ENCODE peak calls at places on chromosome 5, in eight cellular contexts. V, J, X, Q, B, Y, S and E are unnamed samples. For H3K4me1, the result is how much of the 10 kb centered on the place peaks cover.

GRCh38 chr5:1443991-1444360 is 1.3 kb downstream of the SLC6A3 start:
- DNase-seq in B (no peak), X (no peak), Y (no peak), Q (no peak), J (no peak), S (no peak), V (no peak), E (no peak)

GRCh38 chr5:125137535-125137934 is 391.1 kb upstream of the ZNF608 start:
- DNase-seq in S (no peak), Y (no peak), V (no peak), J (no peak), B (no peak), Q (no peak), X (no peak), E (no peak)

GRCh38 chr5:130066644-130067043 is 162.4 kb downstream of the CHSY3 start:
- DNase-seq in Y (no peak), S (no peak), Q (peak), V (no peak), B (no peak), J (no peak), X (no peak), E (peak)

GRCh38 chr5:78294250-78295034 is at the start of gene AP3B1:
- DNase-seq in B (peak), J (peak), S (peak), V (peak), Q (peak), X (peak), Y (peak), E (peak)

GRCh38 chr5:34415559-34416198 is 240.4 kb upstream of the RAI14 start:
- DNase-seq in J (no peak), S (no peak), Q (no peak), Y (no peak), X (no peak), B (no peak), V (no peak), E (no peak)

GRCh38 chr5:174877987-174878386 is 153.6 kb downstream of the MSX2 start:
- DNase-seq in J (no peak), V (no peak), Q (no peak), X (no peak), S (no peak), B (no peak), Y (no peak), E (no peak)

GRCh38 chr5:138819065-138819464 is 56.1 kb downstream of the LRRTM2 start:
- DNase-seq in S (no peak), V (no peak), Y (no peak), B (no peak), X (peak), Q (no peak), J (no peak), E (no peak)

GRCh38 chr5:1950708-1951103 is 68.0 kb upstream of the IRX4 start:
- DNase-seq in S (no peak), Q (peak), V (no peak), B (no peak), Y (no peak), X (no peak), J (no peak), E (no peak)

GRCh38 chr5:124655211-124655880 is 91.1 kb downstream of the ZNF608 start:
- DNase-seq in V (no peak), Y (no peak), J (no peak), X (no peak), B (no peak), S (no peak), Q (peak), E (no peak)

GRCh38 chr5:123949807-123950206 is 437.8 kb downstream of the CSNK1G3 start:
- DNase-seq in Y (no peak), V (no peak), J (no peak), X (no peak), B (no peak), S (no peak), Q (no peak), E (no peak)

GRCh38 chr5:75681125-75681830 is 36.0 kb downstream of the POC5 start:
- DNase-seq in V (no peak), B (no peak), X (no peak), J (peak), Q (no peak), S (no peak), Y (no peak), E (no peak)

GRCh38 chr5:3197699-3198098 is 397.9 kb upstream of the IRX1 start:
- DNase-seq in Y (no peak), S (no peak), J (no peak), Q (no peak), B (no peak), X (no peak), V (no peak), E (no peak)

GRCh38 chr5:88188458-88189132 is 80.0 kb downstream of the TMEM161B start:
- DNase-seq in Y (no peak), Q (no peak), B (no peak), S (no peak), V (no peak), X (no peak), J (no peak), E (no peak)

GRCh38 chr5:39255406-39255805 is 36.0 kb upstream of the FYB1 start:
- DNase-seq in S (no peak), J (no peak), Q (no peak), X (no peak), Y (no peak), B (no peak), V (no peak), E (no peak)

GRCh38 chr5:33105521-33105941 is 335.2 kb upstream of the TARS1 start:
- DNase-seq in X (peak), Y (no peak), V (no peak), S (no peak), Q (no peak), B (no peak), J (no peak), E (no peak)

GRCh38 chr5:113232246-113232645 is 202.5 kb downstream of the TSSK1B start:
- DNase-seq in B (no peak), Y (no peak), V (no peak), J (no peak), X (no peak), S (no peak), Q (no peak), E (no peak)

GRCh38 chr5:5467737-5468136 is 45.3 kb downstream of the ICE1 start:
- DNase-seq in X (no peak), Q (no peak), J (no peak), Y (no peak), B (no peak), V (no peak), S (no peak), E (no peak)

GRCh38 chr5:173245319-173246134 is 10.5 kb upstream of the NKX2-5 start:
- DNase-seq in Q (no peak), Y (no peak), S (no peak), B (no peak), V (no peak), X (no peak), J (no peak), E (no peak)

GRCh38 chr5:154778534-154778933 is 23.4 kb downstream of the LARP1 start:
- DNase-seq in Y (no peak), Q (no peak), X (peak), S (no peak), V (no peak), J (no peak), B (no peak), E (no peak)

GRCh38 chr5:178389031-178389729 is 156.6 kb upstream of the PHYKPL start:
- DNase-seq in X (no peak), S (no peak), Q (no peak), Y (no peak), V (no peak), B (peak), J (no peak), E (no peak)

GRCh38 chr5:176647870-176648466 is 684 bp downstream of the TSPAN17 start:
- DNase-seq in X (no peak), V (peak), Q (peak), B (peak), Y (no peak), S (peak), J (no peak), E (peak)

GRCh38 chr5:180350296-180350695 is 2.8 kb downstream of the GFPT2 start:
- DNase-seq in S (no peak), J (no peak), Y (no peak), X (no peak), B (no peak), V (no peak), Q (no peak), E (no peak)

GRCh38 chr5:155728857-155729683 is 597.9 kb upstream of the SGCD start:
- DNase-seq in Y (no peak), B (no peak), X (peak), V (no peak), J (no peak), Q (no peak), S (no peak), E (no peak)

GRCh38 chr5:180683523-180683922 is 34.1 kb upstream of the FLT4 start:
- DNase-seq in Y (no peak), Q (no peak), B (no peak), S (no peak), V (no peak), J (no peak), X (no peak), E (no peak)

GRCh38 chr5:76732405-76733048 is 16.6 kb downstream of the F2R start:
- DNase-seq in J (no peak), S (no peak), B (no peak), Q (no peak), Y (no peak), X (no peak), V (no peak), E (no peak)

GRCh38 chr5:173041881-173042481 is 14.2 kb upstream of the CREBRF start:
- DNase-seq in Y (no peak), X (no peak), J (no peak), Q (no peak), S (no peak), B (no peak), V (no peak), E (no peak)

GRCh38 chr5:66814146-66814991 is 218.2 kb downstream of the MAST4 start:
- DNase-seq in V (peak), S (no peak), B (no peak), X (no peak), J (peak), Y (no peak), Q (peak), E (peak)

GRCh38 chr5:59560553-59560952 is 333.0 kb downstream of the PDE4D start:
- DNase-seq in Y (no peak), X (no peak), J (no peak), B (no peak), V (no peak), S (no peak), Q (no peak), E (no peak)

GRCh38 chr5:59562756-59563389 is 330.7 kb downstream of the PDE4D start:
- DNase-seq in V (no peak), X (peak), Y (peak), J (peak), S (no peak), Q (peak), B (peak), E (no peak)

GRCh38 chr5:59569158-59569557 is 324.4 kb downstream of the PDE4D start:
- DNase-seq in Q (no peak), J (no peak), V (no peak), S (no peak), B (no peak), X (no peak), Y (no peak), E (no peak)

GRCh38 chr5:59565551-59565950 is 328.0 kb downstream of the PDE4D start:
- DNase-seq in Q (no peak), B (no peak), J (no peak), X (peak), S (no peak), Y (no peak), V (no peak), E (no peak)

DNA sequence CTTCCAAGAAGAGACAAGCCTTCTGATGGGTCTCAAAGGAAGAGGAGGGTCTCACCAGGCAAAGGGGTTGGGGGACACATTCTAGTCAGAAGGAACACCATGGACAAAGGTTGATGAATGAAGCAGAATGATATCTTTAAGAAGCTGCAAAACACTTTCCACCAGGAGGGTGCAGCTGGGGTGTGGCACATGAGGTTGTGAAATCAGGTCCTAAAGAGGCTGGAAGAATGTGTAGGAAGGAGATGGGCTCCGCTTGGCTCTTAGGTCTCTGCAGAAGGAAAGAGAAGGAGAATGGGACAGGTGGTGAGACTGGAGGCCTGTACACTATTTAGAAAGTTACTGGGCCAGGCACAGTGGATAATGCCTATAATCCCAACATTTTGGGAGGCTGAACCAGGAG is 328.6 kb downstream of the PDE4D start:
- DNase-seq in X (no peak), J (no peak), S (no peak), Q (no peak), B (no peak), Y (no peak), V (no peak), E (no peak)
- H3K4me1 ChIP-seq in X (half or more), J (half or more), S (under half), Q (under half), B (under half), Y (under half), V (under half), E (under half)

GRCh38 chr5:111758284-111758628 is 1.3 kb upstream of the NREP start:
- DNase-seq in B (no peak), V (no peak), J (no peak), Y (no peak), X (no peak), Q (no peak), S (no peak), E (no peak)

GRCh38 chr5:111755942-111756353 is 1.0 kb downstream of the NREP start:
- DNase-seq in B (no peak), S (no peak), Q (no peak), Y (no peak), V (no peak), X (no peak), J (no peak), E (no peak)

GRCh38 chr5:111757582-111758283 is 739 bp upstream of the NREP start:
- DNase-seq in S (peak), B (peak), X (peak), Y (no peak), Q (peak), V (peak), J (peak), E (peak)

GRCh38 chr5:111755264-111755941 is 1.6 kb downstream of the NREP start:
- DNase-seq in Y (no peak), S (no peak), J (no peak), X (no peak), Q (no peak), V (no peak), B (no peak), E (no peak)

GRCh38 chr5:111756701-111757581 is at the start of gene NREP:
- DNase-seq in Q (peak), S (peak), V (peak), J (peak), Y (no peak), X (peak), B (peak), E (peak)
- TF ChIP-seq POLR2A in Q (peak), S (no peak), V (peak), J (no peak), Y (peak), X (no peak), B (no peak), E (peak)

GRCh38 chr5:157285310-157286035 is 19.6 kb downstream of the CYFIP2 start:
- DNase-seq in B (no peak), J (no peak), X (no peak), S (no peak), Q (no peak), V (no peak), Y (no peak), E (no peak)
- H3K4me1 ChIP-seq in B (under half), J (under half), X (under half), S (under half), Q (under half), V (under half), Y (under half), E (under half)

GRCh38 chr5:128158342-128158741 is 74.8 kb downstream of the SLC12A2 start:
- DNase-seq in Y (no peak), V (no peak), J (no peak), Q (no peak), S (no peak), X (no peak), B (no peak), E (no peak)

GRCh38 chr5:128155793-128156192 is 72.2 kb downstream of the SLC12A2 start:
- DNase-seq in J (no peak), S (no peak), V (no peak), Y (no peak), Q (no peak), B (no peak), X (no peak), E (no peak)

GRCh38 chr5:128154943-128155342 is 71.4 kb downstream of the SLC12A2 start:
- DNase-seq in J (no peak), V (no peak), S (no peak), Q (no peak), B (no peak), Y (no peak), X (no peak), E (no peak)
- TF ChIP-seq POLR2A in J (no peak), V (no peak), S (no peak), Q (no peak), B (no peak), Y (no peak), X (no peak), E (no peak)